ENCODE peak calls at places on chromosome 15, in seven cellular contexts. One of them, this sample, is unnamed.

GRCh38 chr15:85627245-85627935 is 167.3 kb downstream of the KLHL25 start:
- DNase-seq in foreskin fibroblast: no peak
- DNase-seq in MM.1S: no peak
- DNase-seq in right atrium auricular region: no peak
- DNase-seq in fibroblast of the aortic adventitia: no peak
- DNase-seq in esophagus squamous epithelium: no peak
- DNase-seq in transverse colon: no peak
- DNase-seq in this sample: no peak

GRCh38 chr15:34810455-34811146 is 15.3 kb upstream of the ACTC1 start:
- DNase-seq in foreskin fibroblast: peak
- DNase-seq in MM.1S: no peak
- DNase-seq in right atrium auricular region: no peak
- DNase-seq in fibroblast of the aortic adventitia: peak
- DNase-seq in esophagus squamous epithelium: no peak
- DNase-seq in transverse colon: no peak
- DNase-seq in this sample: no peak

GRCh38 chr15:77173487-77173886 is 102.6 kb upstream of the TSPAN3 start:
- DNase-seq in foreskin fibroblast: no peak
- DNase-seq in MM.1S: no peak
- DNase-seq in right atrium auricular region: no peak
- DNase-seq in fibroblast of the aortic adventitia: no peak
- DNase-seq in esophagus squamous epithelium: no peak
- DNase-seq in transverse colon: no peak
- DNase-seq in this sample: no peak

GRCh38 chr15:28109626-28110415 is 10.7 kb upstream of the OCA2 start:
- DNase-seq in foreskin fibroblast: no peak
- DNase-seq in MM.1S: no peak
- DNase-seq in right atrium auricular region: no peak
- DNase-seq in fibroblast of the aortic adventitia: no peak
- DNase-seq in esophagus squamous epithelium: no peak
- DNase-seq in transverse colon: no peak
- DNase-seq in this sample: no peak

GRCh38 chr15:76245072-76245610 is 66.1 kb downstream of the ETFA start:
- DNase-seq in foreskin fibroblast: no peak
- DNase-seq in MM.1S: no peak
- DNase-seq in right atrium auricular region: no peak
- DNase-seq in fibroblast of the aortic adventitia: no peak
- DNase-seq in esophagus squamous epithelium: no peak
- DNase-seq in transverse colon: no peak
- DNase-seq in this sample: no peak

GRCh38 chr15:100224206-100225185 is 117.3 kb downstream of the ADAMTS17 start:
- DNase-seq in foreskin fibroblast: no peak
- DNase-seq in MM.1S: no peak
- DNase-seq in right atrium auricular region: no peak
- DNase-seq in fibroblast of the aortic adventitia: no peak
- DNase-seq in esophagus squamous epithelium: no peak
- DNase-seq in transverse colon: no peak
- DNase-seq in this sample: no peak

GRCh38 chr15:93989611-93990010 is 241.8 kb upstream of the MCTP2 start:
- DNase-seq in foreskin fibroblast: no peak
- DNase-seq in MM.1S: no peak
- DNase-seq in right atrium auricular region: no peak
- DNase-seq in fibroblast of the aortic adventitia: no peak
- DNase-seq in esophagus squamous epithelium: no peak
- DNase-seq in transverse colon: no peak
- DNase-seq in this sample: no peak

GRCh38 chr15:29322407-29322806 is 52.8 kb upstream of the NSMCE3 start:
- DNase-seq in foreskin fibroblast: no peak
- DNase-seq in MM.1S: no peak
- DNase-seq in right atrium auricular region: no peak
- DNase-seq in fibroblast of the aortic adventitia: peak
- DNase-seq in esophagus squamous epithelium: no peak
- DNase-seq in transverse colon: no peak
- DNase-seq in this sample: no peak

GRCh38 chr15:44719293-44719999 is 8.1 kb downstream of the B2M start:
- DNase-seq in foreskin fibroblast: peak
- DNase-seq in MM.1S: peak
- DNase-seq in right atrium auricular region: no peak
- DNase-seq in fibroblast of the aortic adventitia: peak
- DNase-seq in esophagus squamous epithelium: no peak
- DNase-seq in transverse colon: no peak
- DNase-seq in this sample: peak

GRCh38 chr15:92273286-92273685 is 120.4 kb upstream of the ST8SIA2 start:
- DNase-seq in foreskin fibroblast: no peak
- DNase-seq in MM.1S: no peak
- DNase-seq in right atrium auricular region: no peak
- DNase-seq in fibroblast of the aortic adventitia: no peak
- DNase-seq in esophagus squamous epithelium: no peak
- DNase-seq in transverse colon: no peak
- DNase-seq in this sample: no peak

GRCh38 chr15:38671003-38671382 is 106.4 kb upstream of the RASGRP1 start:
- DNase-seq in foreskin fibroblast: no peak
- DNase-seq in MM.1S: no peak
- DNase-seq in right atrium auricular region: no peak
- DNase-seq in fibroblast of the aortic adventitia: no peak
- DNase-seq in esophagus squamous epithelium: no peak
- DNase-seq in transverse colon: no peak
- DNase-seq in this sample: no peak

GRCh38 chr15:40762919-40763800 is 708 bp upstream of the GCHFR start:
- DNase-seq in foreskin fibroblast: no peak
- DNase-seq in MM.1S: no peak
- DNase-seq in right atrium auricular region: peak
- DNase-seq in fibroblast of the aortic adventitia: peak
- DNase-seq in esophagus squamous epithelium: no peak
- DNase-seq in transverse colon: peak
- DNase-seq in this sample: no peak

DNA sequence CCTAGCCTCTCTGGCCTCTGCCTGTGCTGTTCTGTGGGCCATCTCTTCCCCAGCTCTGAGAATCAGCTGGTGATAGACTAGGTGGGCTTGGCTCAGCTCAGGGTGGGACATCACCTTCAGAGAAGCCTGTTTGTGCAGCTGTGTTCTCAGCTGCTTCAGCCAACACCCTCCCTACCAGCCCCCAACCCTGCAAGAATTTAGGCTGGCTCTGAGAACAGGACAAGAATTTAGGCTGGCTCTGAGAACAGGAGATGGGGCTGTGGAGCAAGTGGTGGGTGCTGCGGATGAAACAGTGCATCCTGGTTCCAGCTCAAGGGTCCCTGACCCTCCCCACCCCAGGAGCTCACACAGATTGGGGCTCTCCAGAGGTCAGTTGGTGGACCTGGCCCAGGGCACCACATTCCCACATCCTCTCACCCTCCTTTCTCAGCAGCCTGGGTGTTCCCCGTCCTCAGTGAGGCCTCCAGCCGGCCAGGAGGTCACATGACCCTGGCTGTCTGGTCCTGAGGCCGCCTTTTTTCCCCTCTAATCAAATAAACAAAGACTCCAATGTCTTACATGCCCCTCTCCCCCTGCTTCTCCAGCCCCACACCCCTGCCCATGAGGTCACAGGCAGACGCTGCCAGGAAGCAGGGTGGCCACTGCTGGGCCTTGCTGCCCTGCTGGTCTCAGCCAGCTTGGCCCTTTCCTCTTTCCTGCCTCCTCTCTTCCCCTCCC is 14.9 kb downstream of the PLEKHO2 start:
- DNase-seq in foreskin fibroblast: peak
- DNase-seq in MM.1S: no peak
- DNase-seq in right atrium auricular region: peak
- DNase-seq in fibroblast of the aortic adventitia: peak
- DNase-seq in esophagus squamous epithelium: no peak
- DNase-seq in transverse colon: no peak
- DNase-seq in this sample: no peak
- TF ChIP-seq CTCF in foreskin fibroblast: no peak
- TF ChIP-seq CTCF in MM.1S: no peak
- TF ChIP-seq CTCF in right atrium auricular region: no peak
- TF ChIP-seq CTCF in fibroblast of the aortic adventitia: peak
- TF ChIP-seq CTCF in esophagus squamous epithelium: no peak
- TF ChIP-seq CTCF in transverse colon: no peak
- TF ChIP-seq CTCF in this sample: no peak

DNA sequence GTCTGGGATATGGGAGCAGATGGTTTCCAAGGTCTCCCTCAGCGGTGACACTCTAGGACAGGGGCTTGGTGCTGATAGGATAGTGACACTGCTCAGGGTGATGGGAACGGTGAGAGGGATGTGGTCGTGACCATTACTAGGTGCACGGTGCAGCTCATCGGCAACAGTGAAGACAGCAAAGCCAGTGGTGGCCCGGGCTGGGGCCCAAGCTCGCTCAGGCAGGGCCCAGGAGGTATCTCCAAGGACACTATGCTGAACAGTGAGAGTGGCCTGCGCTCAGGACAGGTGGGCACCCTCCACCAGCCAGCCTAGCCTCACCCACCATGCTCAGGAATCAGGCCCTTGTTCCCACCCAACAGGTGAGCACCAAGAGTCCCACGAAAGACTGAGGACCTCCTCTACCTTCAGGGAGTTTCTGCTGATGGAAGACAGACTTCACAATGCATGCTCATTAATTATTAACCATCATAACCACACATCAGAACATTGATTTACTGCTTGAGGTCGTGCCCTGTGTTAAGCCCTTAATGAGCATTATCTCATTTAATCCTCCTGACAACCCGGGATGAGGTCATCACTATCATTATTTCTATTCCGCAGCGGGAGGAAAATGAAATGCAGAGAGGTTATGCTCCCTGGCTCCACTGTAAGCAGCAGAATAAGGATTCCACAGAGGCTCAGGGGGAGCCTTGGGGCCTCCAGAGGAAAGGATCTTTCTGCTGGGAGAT is 269.4 kb downstream of the UACA start:
- DNase-seq in foreskin fibroblast: no peak
- DNase-seq in MM.1S: no peak
- DNase-seq in right atrium auricular region: no peak
- DNase-seq in fibroblast of the aortic adventitia: no peak
- DNase-seq in esophagus squamous epithelium: no peak
- DNase-seq in transverse colon: no peak
- DNase-seq in this sample: no peak
- H3K4me3 ChIP-seq in foreskin fibroblast: no peak
- H3K4me3 ChIP-seq in MM.1S: no peak
- H3K4me3 ChIP-seq in right atrium auricular region: no peak
- H3K4me3 ChIP-seq in fibroblast of the aortic adventitia: no peak
- H3K4me3 ChIP-seq in esophagus squamous epithelium: no peak
- H3K4me3 ChIP-seq in transverse colon: no peak
- H3K4me3 ChIP-seq in this sample: no peak

GRCh38 chr15:26767169-26767670 is 5.6 kb downstream of the GABRB3 start:
- DNase-seq in foreskin fibroblast: no peak
- DNase-seq in MM.1S: no peak
- DNase-seq in right atrium auricular region: no peak
- DNase-seq in fibroblast of the aortic adventitia: no peak
- DNase-seq in esophagus squamous epithelium: no peak
- DNase-seq in transverse colon: no peak
- DNase-seq in this sample: no peak
- TF ChIP-seq CTCF in foreskin fibroblast: no peak
- TF ChIP-seq CTCF in MM.1S: no peak
- TF ChIP-seq CTCF in right atrium auricular region: no peak
- TF ChIP-seq CTCF in fibroblast of the aortic adventitia: no peak
- TF ChIP-seq CTCF in esophagus squamous epithelium: no peak
- TF ChIP-seq CTCF in transverse colon: no peak
- TF ChIP-seq CTCF in this sample: no peak

DNA sequence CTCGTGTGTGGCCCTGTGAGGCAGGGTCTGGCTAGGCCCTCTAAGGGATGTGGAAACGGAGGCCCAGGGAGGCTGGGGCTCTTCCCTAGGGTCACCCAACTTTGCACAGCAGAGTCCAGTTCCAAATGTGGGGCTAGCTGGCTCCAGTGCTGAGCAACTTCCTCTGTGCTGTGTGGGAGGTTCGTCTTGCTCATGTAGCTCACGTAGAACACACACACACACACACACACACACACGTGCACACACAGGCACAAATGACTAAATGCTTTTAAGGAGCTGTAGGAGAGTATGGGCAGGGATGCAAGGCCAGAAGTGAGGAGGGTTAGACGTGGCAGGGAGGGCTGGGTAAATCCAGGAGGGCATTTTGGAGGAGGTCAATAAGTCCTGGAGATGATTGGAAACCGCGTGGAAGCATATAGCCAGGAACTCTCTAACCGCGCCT is 213.8 kb downstream of the RPLP1 start:
- DNase-seq in foreskin fibroblast: no peak
- DNase-seq in MM.1S: no peak
- DNase-seq in right atrium auricular region: no peak
- DNase-seq in fibroblast of the aortic adventitia: peak
- DNase-seq in esophagus squamous epithelium: no peak
- DNase-seq in transverse colon: peak
- DNase-seq in this sample: peak
- H3K4me3 ChIP-seq in foreskin fibroblast: no peak
- H3K4me3 ChIP-seq in MM.1S: peak
- H3K4me3 ChIP-seq in right atrium auricular region: no peak
- H3K4me3 ChIP-seq in fibroblast of the aortic adventitia: no peak
- H3K4me3 ChIP-seq in esophagus squamous epithelium: no peak
- H3K4me3 ChIP-seq in transverse colon: no peak
- H3K4me3 ChIP-seq in this sample: no peak

This sample was measured in GM12864.